ENCODE peak calls at places on chromosomes 13 and 19, in six cellular contexts. T is prostate gland, H is breast epithelium, M is testis, O is H54, R is IMR-90. V is an unnamed sample.

GRCh38 chr13:97328222-97328790 is 105.7 kb upstream of the RAP2A start:
- DNase-seq in T (no peak), H (no peak), M (peak), O (peak), R (peak), V (no peak)

GRCh38 chr19:45763691-45764294 is 5.3 kb downstream of the SIX5 start:
- DNase-seq in T (no peak), H (no peak), M (no peak), O (no peak), R (no peak), V (no peak)

GRCh38 chr19:55686311-55687050 is 11.5 kb downstream of the EPN1 start:
- DNase-seq in T (no peak), H (no peak), M (peak), O (no peak), R (no peak), V (no peak)

GRCh38 chr13:36515466-36515865 is 83.2 kb downstream of the CCNA1 start:
- DNase-seq in T (no peak), H (no peak), M (no peak), O (no peak), R (no peak), V (no peak)

GRCh38 chr19:4284176-4284958 is 5.3 kb downstream of the SHD start:
- DNase-seq in T (no peak), H (no peak), M (peak), O (peak), R (no peak), V (no peak)

GRCh38 chr13:29594710-29595379 is 643 bp downstream of the SLC7A1 start:
- DNase-seq in T (peak), H (no peak), M (peak), O (no peak), R (peak), V (peak)

GRCh38 chr13:72570019-72570418 is 157.4 kb downstream of the MZT1 start:
- DNase-seq in T (no peak), H (no peak), M (no peak), O (no peak), R (no peak), V (no peak)

GRCh38 chr13:100363351-100363750 is 225.2 kb downstream of the GGACT start:
- DNase-seq in T (no peak), H (no peak), M (no peak), O (peak), R (peak), V (no peak)

GRCh38 chr19:38145627-38146026 is 78.4 kb downstream of the DPF1 start:
- DNase-seq in T (no peak), H (no peak), M (peak), O (no peak), R (no peak), V (no peak)

GRCh38 chr13:65461590-65461989 is 1768.5 kb downstream of the PCDH9 start:
- DNase-seq in T (no peak), H (no peak), M (no peak), O (no peak), R (peak), V (no peak)

GRCh38 chr19:47186337-47187022 is 44.5 kb downstream of the BBC3 start:
- DNase-seq in T (no peak), H (no peak), M (no peak), O (no peak), R (no peak), V (no peak)

GRCh38 chr13:95445116-95445515 is 107.4 kb upstream of the CLDN10 start:
- DNase-seq in T (no peak), H (no peak), M (no peak), O (no peak), R (no peak), V (no peak)

GRCh38 chr13:95485045-95485517 is 67.4 kb upstream of the CLDN10 start:
- DNase-seq in T (no peak), H (no peak), M (no peak), O (peak), R (peak), V (no peak)

GRCh38 chr13:69109891-69110525 is 997.6 kb upstream of the ATXN8OS start:
- DNase-seq in T (no peak), H (no peak), M (no peak), O (no peak), R (no peak), V (no peak)

GRCh38 chr13:43229506-43229905 is 206.1 kb downstream of the DNAJC15 start:
- DNase-seq in T (no peak), H (no peak), M (no peak), O (no peak), R (peak), V (no peak)

GRCh38 chr19:34173145-34173956 is 1.0 kb downstream of the LSM14A start:
- DNase-seq in T (peak), H (peak), M (peak), O (peak), R (peak), V (peak)

GRCh38 chr19:6318772-6319171 is 14.6 kb downstream of the ACER1 start:
- DNase-seq in T (no peak), H (no peak), M (no peak), O (peak), R (peak), V (no peak)

GRCh38 chr19:48540110-48540509 is 11.9 kb upstream of the SULT2B1 start:
- DNase-seq in T (no peak), H (no peak), M (no peak), O (no peak), R (no peak), V (no peak)

GRCh38 chr19:10634430-10634829 is 9.1 kb downstream of the SLC44A2 start:
- DNase-seq in T (no peak), H (no peak), M (no peak), O (no peak), R (no peak), V (no peak)

GRCh38 chr13:45167611-45168554 is 33.0 kb downstream of the KCTD4 start:
- DNase-seq in T (peak), H (peak), M (no peak), O (no peak), R (no peak), V (peak)

GRCh38 chr19:2231621-2232221 is 4.4 kb downstream of the PLEKHJ1 start:
- DNase-seq in T (no peak), H (no peak), M (peak), O (no peak), R (no peak), V (no peak)
- TF ChIP-seq POLR2A in T (no peak), H (no peak), M (no peak), O (no peak), R (no peak), V (no peak)

DNA sequence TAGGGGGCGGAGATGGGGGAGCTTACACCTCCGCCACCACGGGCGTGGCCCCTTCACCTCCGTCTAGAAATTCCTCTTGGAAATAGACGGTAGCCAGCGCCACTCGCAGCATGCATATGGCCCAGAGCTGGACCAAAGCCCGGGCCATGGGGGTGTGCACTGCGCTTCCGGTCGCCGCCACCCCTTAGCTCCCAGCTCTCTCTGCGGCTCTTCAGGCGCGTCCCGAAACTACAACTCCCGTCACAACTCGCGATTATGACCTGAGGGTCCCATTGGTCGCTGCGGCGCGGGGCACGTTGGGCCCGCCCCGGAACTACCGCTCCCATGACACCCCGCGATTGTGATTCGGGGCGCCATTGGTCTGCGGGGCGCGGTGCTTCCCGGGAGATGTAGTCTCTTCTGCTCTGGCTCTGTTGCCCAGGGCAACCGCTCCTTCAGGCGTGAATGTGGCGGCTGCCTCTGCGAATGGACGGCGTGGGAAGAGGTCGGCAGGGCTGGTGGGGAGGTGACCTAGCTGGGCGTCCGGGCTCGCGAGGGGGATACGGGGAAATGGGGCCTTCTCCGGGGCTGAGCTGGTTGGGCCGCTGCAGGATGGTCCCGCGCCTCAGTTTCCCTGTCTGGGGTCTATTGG is at the start of the genes C19orf44 and CALR3:
- DNase-seq in T (peak), H (peak), M (peak), O (peak), R (peak), V (peak)
- TF ChIP-seq POLR2A in T (peak), H (no peak), M (no peak), O (peak), R (no peak), V (peak)

GRCh38 chr19:2785244-2786000 is at the start of gene THOP1:
- DNase-seq in T (peak), H (peak), M (peak), O (peak), R (peak), V (peak)
- TF ChIP-seq POLR2A in T (peak), H (no peak), M (no peak), O (peak), R (peak), V (no peak)

GRCh38 chr13:23570931-23571330 is 719 bp downstream of the TNFRSF19 start:
- DNase-seq in T (no peak), H (no peak), M (no peak), O (no peak), R (peak), V (no peak)

GRCh38 chr13:23575632-23576031 is 5.4 kb downstream of the TNFRSF19 start:
- DNase-seq in T (no peak), H (no peak), M (no peak), O (no peak), R (no peak), V (no peak)

GRCh38 chr13:23570099-23570926 is at the start of gene TNFRSF19:
- DNase-seq in T (peak), H (no peak), M (peak), O (no peak), R (peak), V (peak)

GRCh38 chr13:23574421-23574820 is 4.2 kb downstream of the TNFRSF19 start:
- DNase-seq in T (no peak), H (no peak), M (no peak), O (no peak), R (no peak), V (no peak)

GRCh38 chr13:23572836-23573235 is 2.6 kb downstream of the TNFRSF19 start:
- DNase-seq in T (no peak), H (no peak), M (no peak), O (no peak), R (no peak), V (no peak)
- TF ChIP-seq POLR2A in T (no peak), H (no peak), M (no peak), O (no peak), R (no peak), V (no peak)

V was measured in body of pancreas.